ENCODE peak calls at places on chromosomes 12 and 14, in four cellular contexts. C, X, P and I are unnamed samples.

GRCh38 chr12:47078733-47079364 is 572 bp upstream of the PCED1B start:
- DNase-seq in C (no peak), P (no peak), X (peak), I (no peak)

GRCh38 chr12:105280966-105281693 is 45.2 kb upstream of the APPL2 start:
- DNase-seq in P (no peak), X (no peak), C (no peak), I (peak)

GRCh38 chr14:98350213-98350612 is 921.8 kb downstream of the BCL11B start:
- DNase-seq in P (no peak), X (no peak), C (no peak), I (no peak)

GRCh38 chr14:68730811-68731425 is 61.9 kb downstream of the ZFP36L1 start:
- DNase-seq in P (no peak), C (peak), X (no peak), I (no peak)

GRCh38 chr14:104554088-104554607 is 25.4 kb upstream of the C14orf180 start:
- DNase-seq in X (no peak), C (peak), P (no peak), I (no peak)

GRCh38 chr12:98513379-98514318 is 1.7 kb upstream of the TMPO start:
- DNase-seq in P (no peak), X (no peak), C (no peak), I (no peak)

GRCh38 chr14:89303452-89304435 is 113.3 kb downstream of the FOXN3 start:
- DNase-seq in P (peak), X (no peak), C (no peak), I (peak)

GRCh38 chr14:65847065-65847847 is 434.7 kb downstream of the FUT8 start:
- DNase-seq in X (no peak), P (peak), C (no peak), I (no peak)

GRCh38 chr12:122584177-122584576 is 57.1 kb downstream of the KNTC1 start:
- DNase-seq in P (no peak), C (no peak), X (no peak), I (no peak)

GRCh38 chr14:105333020-105333490 is 18.5 kb downstream of the PACS2 start:
- DNase-seq in P (no peak), C (no peak), X (no peak), I (no peak)

GRCh38 chr14:95489163-95489887 is 27.1 kb downstream of the SYNE3 start:
- DNase-seq in P (no peak), C (no peak), X (no peak), I (peak)

GRCh38 chr12:52151859-52152783 is 39.7 kb downstream of the KRT80 start:
- DNase-seq in P (no peak), C (peak), X (peak), I (no peak)

GRCh38 chr12:75971253-75971652 is 60.3 kb downstream of the PHLDA1 start:
- DNase-seq in X (no peak), P (no peak), C (no peak), I (no peak)

GRCh38 chr12:8033153-8034044 is 883 bp downstream of the FOXJ2 start:
- DNase-seq in C (peak), P (no peak), X (peak), I (no peak)

GRCh38 chr14:75905505-75905904 is 76.3 kb downstream of the TGFB3 start:
- DNase-seq in P (no peak), C (no peak), X (no peak), I (no peak)

GRCh38 chr12:16062611-16063010 is 151.5 kb downstream of the DERA start:
- DNase-seq in P (no peak), X (no peak), C (no peak), I (no peak)

GRCh38 chr12:109735051-109735521 is 21.5 kb downstream of the FAM222A start:
- DNase-seq in X (no peak), C (peak), P (no peak), I (no peak)

GRCh38 chr14:91330846-91331245 is 86.3 kb upstream of the GPR68 start:
- DNase-seq in C (no peak), X (no peak), P (no peak), I (no peak)

GRCh38 chr14:52313493-52313881 is 625 bp upstream of the PTGER2 start:
- DNase-seq in X (no peak), P (no peak), C (no peak), I (no peak)
- TF ChIP-seq CREM in X (no peak), P (no peak), C (no peak), I (no peak)

GRCh38 chr12:106893451-106893850 is 62.3 kb upstream of the TMEM263 start:
- DNase-seq in C (no peak), X (no peak), P (no peak), I (no peak)
- TF ChIP-seq CREM in C (no peak), X (no peak), P (no peak), I (no peak)

DNA sequence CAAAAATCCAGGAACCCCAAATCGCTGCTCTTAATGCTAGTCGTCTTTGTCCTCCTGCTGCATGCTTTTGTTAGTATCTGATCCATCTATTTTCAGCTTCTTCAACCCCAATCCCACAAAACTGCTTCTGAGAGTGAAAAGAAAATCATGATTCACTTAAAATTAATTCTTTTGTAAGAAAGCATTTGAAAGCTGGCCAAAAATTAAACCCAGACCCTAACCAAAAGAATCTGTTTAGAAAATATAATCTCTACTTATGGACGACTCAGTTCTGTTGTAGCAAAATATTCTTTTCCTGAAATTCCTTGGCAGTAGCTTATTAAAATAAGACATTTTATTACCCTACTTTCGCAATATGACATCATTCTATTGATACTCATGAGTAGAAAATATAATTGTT is 443.6 kb upstream of the SYT1 start:
- DNase-seq in P (no peak), C (no peak), X (no peak), I (no peak)
- TF ChIP-seq CREM in P (no peak), C (no peak), X (no peak), I (no peak)

GRCh38 chr14:50967104-50967503 is 22.8 kb upstream of the PYGL start:
- DNase-seq in X (no peak), C (no peak), P (no peak), I (no peak)

GRCh38 chr14:50961606-50962259 is 17.4 kb upstream of the PYGL start:
- DNase-seq in X (no peak), C (no peak), P (no peak), I (no peak)

GRCh38 chr14:50963919-50964318 is 19.6 kb upstream of the PYGL start:
- DNase-seq in X (no peak), C (no peak), P (no peak), I (no peak)

GRCh38 chr14:50967719-50968266 is 23.5 kb upstream of the PYGL start:
- DNase-seq in P (no peak), X (no peak), C (no peak), I (no peak)

GRCh38 chr14:50964683-50965390 is 20.6 kb upstream of the PYGL start:
- DNase-seq in C (no peak), P (no peak), X (no peak), I (peak)
- TF ChIP-seq CREM in C (no peak), P (no peak), X (no peak), I (no peak)

GRCh38 chr12:94390130-94390485 is 69.6 kb downstream of the CEP83 start:
- DNase-seq in C (no peak), P (no peak), X (no peak), I (no peak)

GRCh38 chr12:94380507-94380906 is 79.2 kb downstream of the CEP83 start:
- DNase-seq in X (no peak), P (no peak), C (no peak), I (peak)

GRCh38 chr12:94384030-94384429 is 75.6 kb downstream of the CEP83 start:
- DNase-seq in X (no peak), C (no peak), P (no peak), I (no peak)

DNA sequence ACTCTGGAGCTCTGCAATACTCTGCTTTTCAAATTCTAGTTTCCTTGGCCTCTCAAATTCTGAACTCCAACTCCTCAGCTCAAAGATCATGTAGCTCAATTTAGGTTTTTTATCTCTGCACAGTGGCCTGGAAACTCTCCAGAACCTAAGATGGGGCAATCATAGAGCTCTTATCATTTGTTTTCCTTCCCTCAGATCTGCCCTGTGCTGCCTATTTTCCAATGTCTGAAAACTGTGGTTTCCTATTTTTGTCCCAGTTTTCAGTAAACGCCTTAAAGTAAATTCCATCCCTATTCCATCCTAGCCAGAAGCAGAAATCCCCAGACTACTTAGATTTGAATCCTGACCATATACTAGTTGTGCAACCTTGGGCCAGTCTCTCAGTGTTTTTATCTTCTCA is 73.2 kb downstream of the CEP83 start:
- DNase-seq in P (no peak), C (no peak), X (no peak), I (peak)
- TF ChIP-seq CREM in P (no peak), C (no peak), X (no peak), I (no peak)

DNA sequence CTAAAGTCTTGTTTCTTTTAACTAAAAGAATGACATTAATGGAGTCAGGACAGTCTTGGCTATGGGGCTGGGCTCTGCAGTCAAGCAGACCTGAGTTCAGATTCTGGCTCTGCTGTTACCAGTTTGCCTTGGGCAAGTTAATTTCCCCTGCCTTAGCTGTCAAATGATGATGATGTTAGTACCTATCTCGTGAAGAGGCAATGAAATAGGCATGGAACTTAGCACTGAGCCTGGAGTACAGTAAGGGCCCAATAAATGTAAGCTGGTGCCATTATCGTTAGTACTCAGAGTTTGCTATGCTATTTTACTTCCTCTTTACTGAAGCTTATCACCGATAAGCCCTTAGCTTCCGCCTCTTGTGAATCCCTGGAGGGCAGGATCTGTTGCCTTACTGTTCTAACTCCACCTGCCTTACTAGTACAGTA is 8.5 kb downstream of the FBXW8 start:
- DNase-seq in P (no peak), X (peak), C (no peak), I (no peak)
- TF ChIP-seq CREM in P (no peak), X (no peak), C (no peak), I (no peak)